ENCODE peak calls at places on chromosomes 7 and 10, in seven cellular contexts. U is transverse colon, Y is HCT116, V is upper lobe of right lung, I is brain microvascular endothelial cell, K is breast epithelium, W is heart right ventricle. M is an unnamed sample.

GRCh38 chr7:37366445-37366844 is 82.2 kb downstream of the ELMO1 start:
- DNase-seq in W (no peak), K (no peak), V (no peak), Y (no peak), U (no peak), I (no peak), M (no peak)

GRCh38 chr7:1611708-1612241 is 41.9 kb upstream of the PSMG3 start:
- DNase-seq in K (no peak), W (no peak), U (no peak), Y (peak; percentile 3), V (no peak), I (peak; percentile 27), M (peak; percentile 99)

GRCh38 chr10:102534333-102534732 is 30.6 kb downstream of the SUFU start:
- DNase-seq in I (no peak), U (no peak), K (no peak), Y (no peak), W (no peak), V (peak; percentile 72), M (no peak)

GRCh38 chr7:96800824-96801223 is 91.2 kb upstream of the SEM1 start:
- DNase-seq in U (no peak), K (no peak), V (no peak), W (no peak), Y (no peak), I (no peak), M (no peak)

GRCh38 chr7:51148216-51148615 is 168.4 kb downstream of the COBL start:
- DNase-seq in K (no peak), I (no peak), V (no peak), W (no peak), Y (no peak), U (no peak), M (no peak)

GRCh38 chr7:108270385-108270784 is 140.2 kb upstream of the LAMB4 start:
- DNase-seq in I (no peak), K (no peak), V (no peak), U (no peak), W (no peak), Y (no peak), M (no peak)

GRCh38 chr7:134444198-134444960 is 14.5 kb downstream of the AKR1B1 start:
- DNase-seq in W (peak; percentile 52), Y (no peak), U (no peak), K (no peak), V (no peak), I (no peak), M (no peak)

GRCh38 chr10:25130911-25131310 is 43.9 kb upstream of the GPR158 start:
- DNase-seq in V (no peak), I (no peak), W (no peak), Y (no peak), K (no peak), U (no peak), M (no peak)

GRCh38 chr7:41879424-41879823 is 176.5 kb upstream of the INHBA start:
- DNase-seq in U (no peak), K (no peak), W (no peak), V (no peak), I (no peak), Y (no peak), M (no peak)

GRCh38 chr10:133179128-133179520 is 19.1 kb downstream of the KNDC1 start:
- DNase-seq in W (no peak), U (no peak), I (no peak), V (no peak), Y (no peak), K (no peak), M (no peak)

GRCh38 chr7:104217620-104218019 is 9.8 kb upstream of the ORC5 start:
- DNase-seq in K (no peak), I (no peak), Y (no peak), V (no peak), W (no peak), U (no peak), M (no peak)

GRCh38 chr10:7541137-7542087 is 125.4 kb downstream of the ITIH5 start:
- DNase-seq in U (peak; percentile 48), V (no peak), Y (no peak), K (no peak), I (peak; percentile 6), W (peak; percentile 62), M (no peak)

GRCh38 chr10:80259405-80259871 is 30.0 kb downstream of the MAT1A start:
- DNase-seq in V (no peak), K (peak; percentile 42), U (no peak), Y (no peak), W (no peak), I (no peak), M (no peak)

GRCh38 chr7:151877911-151878835 is 1.3 kb upstream of the PRKAG2 start:
- DNase-seq in I (no peak), V (no peak), Y (no peak), U (peak; percentile 35), K (no peak), W (no peak), M (no peak)

GRCh38 chr7:94272821-94273583 is 121.7 kb upstream of the COL1A2 start:
- DNase-seq in V (no peak), I (no peak), K (no peak), Y (no peak), W (no peak), U (no peak), M (no peak)

GRCh38 chr10:122188706-122189105 is 82.4 kb upstream of the BTBD16 start:
- DNase-seq in V (peak; percentile 42), W (no peak), U (no peak), Y (no peak), K (no peak), I (no peak), M (no peak)

GRCh38 chr7:143337216-143337615 is 21.3 kb downstream of the CLCN1 start:
- DNase-seq in U (no peak), W (no peak), V (no peak), K (no peak), I (no peak), Y (no peak), M (no peak)

GRCh38 chr7:100897111-100897608 is 1.5 kb upstream of the ACHE start:
- DNase-seq in V (peak; percentile 79), Y (no peak), U (peak; percentile 76), W (peak; percentile 60), K (no peak), I (no peak), M (peak; percentile 44)

GRCh38 chr10:116071453-116072148 is 201.4 kb downstream of the GFRA1 start:
- DNase-seq in Y (no peak), V (no peak), I (no peak), W (no peak), U (no peak), K (no peak), M (no peak)

GRCh38 chr7:20784311-20785210 is 2.1 kb downstream of the SP8 start:
- DNase-seq in K (no peak), V (no peak), Y (no peak), W (no peak), U (no peak), I (no peak), M (peak; percentile 46)

GRCh38 chr10:117425908-117426566 is 50.8 kb upstream of the PDZD8 start:
- DNase-seq in U (no peak), Y (no peak), I (no peak), K (no peak), W (no peak), V (no peak), M (no peak)

GRCh38 chr10:15168296-15168780 is at the start of gene NMT2:
- DNase-seq in V (peak; percentile 94), W (peak; percentile 89), Y (peak; percentile 68), K (peak; percentile 58), I (no peak), U (no peak), M (peak; percentile 76)

GRCh38 chr10:80535671-80536360 is 1.9 kb upstream of the SH2D4B start:
- DNase-seq in V (peak; percentile 90), Y (peak; percentile 48), W (peak; percentile 82), K (peak; percentile 69), U (peak; percentile 85), I (no peak), M (no peak)

DNA sequence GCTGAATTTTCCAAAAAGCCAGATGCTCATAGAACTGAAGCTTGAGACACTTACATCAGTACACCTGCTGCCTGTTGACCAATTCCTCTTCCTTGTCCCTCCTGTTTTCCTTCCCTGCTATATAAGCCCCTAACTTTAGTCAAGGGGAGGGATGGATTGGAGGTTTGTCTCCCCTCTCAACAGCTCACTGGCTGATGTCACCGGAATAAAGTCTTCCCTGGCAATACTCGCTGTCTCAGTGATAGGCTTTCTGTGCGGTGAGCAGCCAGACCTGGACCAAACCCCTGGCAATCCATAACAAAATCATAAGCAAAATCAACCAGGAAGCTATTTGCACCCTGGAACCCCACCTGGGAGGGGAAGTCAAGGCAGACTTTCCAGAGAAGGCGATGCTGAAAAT is 929 bp upstream of the IRF5 start:
- DNase-seq in K (no peak), W (no peak), V (no peak), I (no peak), U (no peak), Y (no peak), M (no peak)
- H3K36me3 ChIP-seq in K (no peaks in the 10 kb centered on the region), W (no peaks in the 10 kb centered on the region), V (no peaks in the 10 kb centered on the region), I (no peaks in the 10 kb centered on the region), U (no peaks in the 10 kb centered on the region), Y (no peaks in the 10 kb centered on the region), M (no peaks in the 10 kb centered on the region)

GRCh38 chr7:87213801-87214200 is 5.7 kb downstream of the TMEM243 start:
- DNase-seq in I (no peak), Y (no peak), U (no peak), K (no peak), V (no peak), W (no peak), M (no peak)
- H3K4me3 ChIP-seq in I (no peak overlapping the region), Y (no peak overlapping the region), U (no peak overlapping the region), K (no peak overlapping the region), V (no peak overlapping the region), W (no peak overlapping the region), M (no peak overlapping the region)

GRCh38 chr10:12513775-12514663 is 164.7 kb downstream of the CAMK1D start:
- DNase-seq in W (no peak), U (no peak), Y (no peak), K (no peak), V (no peak), I (no peak), M (no peak)

GRCh38 chr10:12513003-12513365 is 163.6 kb downstream of the CAMK1D start:
- DNase-seq in V (no peak), Y (no peak), I (no peak), W (no peak), U (no peak), K (no peak), M (no peak)

GRCh38 chr10:12512292-12513002 is 163.1 kb downstream of the CAMK1D start:
- DNase-seq in K (no peak), U (no peak), W (no peak), I (no peak), V (no peak), Y (no peak), M (no peak)

GRCh38 chr10:12521423-12521822 is 172.1 kb downstream of the CAMK1D start:
- DNase-seq in Y (no peak), V (no peak), K (no peak), W (no peak), U (no peak), I (no peak), M (no peak)

GRCh38 chr10:12518024-12518423 is 168.7 kb downstream of the CAMK1D start:
- DNase-seq in Y (no peak), W (no peak), K (no peak), U (no peak), I (no peak), V (no peak), M (no peak)
- H3K27ac ChIP-seq in Y (no peak overlapping the region), W (no peak overlapping the region), K (no peak overlapping the region), U (no peak overlapping the region), I (no peak overlapping the region), V (no peak overlapping the region), M (no peak overlapping the region)

DNA sequence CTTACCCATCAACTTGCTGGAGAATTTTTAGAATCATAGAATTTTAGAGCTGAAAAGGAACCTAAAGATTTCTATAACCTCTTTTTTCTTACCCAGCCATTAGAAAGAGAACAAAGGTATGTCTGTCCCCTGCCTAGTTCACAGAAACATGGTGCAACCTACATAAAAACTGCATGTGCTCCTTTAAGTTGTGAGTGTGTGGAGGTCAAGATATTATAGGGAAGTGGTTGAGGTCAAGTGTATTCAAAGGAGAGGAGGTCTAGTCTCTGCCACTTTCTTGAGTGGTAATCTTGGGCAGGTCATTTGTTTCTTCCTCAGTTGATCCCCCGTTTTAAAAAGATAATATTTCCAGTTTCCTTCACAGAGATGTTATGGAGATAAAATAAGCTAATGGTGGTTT is 6.4 kb downstream of the UBTD1 start:
- DNase-seq in I (no peak), K (no peak), V (no peak), U (no peak), W (no peak), Y (no peak), M (no peak)
- H3K36me3 ChIP-seq in I (no peaks in the 10 kb centered on the region), K (no peaks in the 10 kb centered on the region), V (no peaks in the 10 kb centered on the region), U (no peaks in the 10 kb centered on the region), W (no peaks in the 10 kb centered on the region), Y (no peaks in the 10 kb centered on the region), M (no peaks in the 10 kb centered on the region)

M was measured in WERI-Rb-1.